ENCODE peak calls at places on chromosomes 2 and 18, in six cellular contexts. One of them, this sample, is unnamed.

GRCh38 chr2:64814007-64814406 is 160.3 kb upstream of the SERTAD2 start:
- DNase-seq in AG08395: no peak
- DNase-seq in AG10803: no peak
- DNase-seq in CD8-positive, alpha-beta T cell: no peak
- DNase-seq in activated T-cell treated with anti-CD3 and anti-CD28 coated beads for 1 hour: no peak
- DNase-seq in HS-27A: no peak
- DNase-seq in this sample: no peak

GRCh38 chr2:239331560-239331959 is 69.3 kb downstream of the HDAC4 start:
- DNase-seq in AG08395: no peak
- DNase-seq in AG10803: no peak
- DNase-seq in CD8-positive, alpha-beta T cell: no peak
- DNase-seq in activated T-cell treated with anti-CD3 and anti-CD28 coated beads for 1 hour: no peak
- DNase-seq in HS-27A: no peak
- DNase-seq in this sample: no peak

GRCh38 chr2:240765007-240765406 is 55.0 kb downstream of the KIF1A start:
- DNase-seq in AG08395: no peak
- DNase-seq in AG10803: no peak
- DNase-seq in CD8-positive, alpha-beta T cell: no peak
- DNase-seq in activated T-cell treated with anti-CD3 and anti-CD28 coated beads for 1 hour: no peak
- DNase-seq in HS-27A: no peak
- DNase-seq in this sample: no peak

GRCh38 chr18:52236134-52236533 is 103.9 kb upstream of the DCC start:
- DNase-seq in AG08395: peak
- DNase-seq in AG10803: peak
- DNase-seq in CD8-positive, alpha-beta T cell: no peak
- DNase-seq in activated T-cell treated with anti-CD3 and anti-CD28 coated beads for 1 hour: no peak
- DNase-seq in HS-27A: no peak
- DNase-seq in this sample: no peak

GRCh38 chr18:51135795-51136194 is 61.7 kb downstream of the MEX3C start:
- DNase-seq in AG08395: no peak
- DNase-seq in AG10803: no peak
- DNase-seq in CD8-positive, alpha-beta T cell: no peak
- DNase-seq in activated T-cell treated with anti-CD3 and anti-CD28 coated beads for 1 hour: no peak
- DNase-seq in HS-27A: no peak
- DNase-seq in this sample: no peak

GRCh38 chr2:212646698-212647097 is 108.1 kb upstream of the ERBB4 start:
- DNase-seq in AG08395: peak
- DNase-seq in AG10803: peak
- DNase-seq in CD8-positive, alpha-beta T cell: no peak
- DNase-seq in activated T-cell treated with anti-CD3 and anti-CD28 coated beads for 1 hour: no peak
- DNase-seq in HS-27A: peak
- DNase-seq in this sample: no peak

GRCh38 chr2:26685312-26685711 is 7.2 kb upstream of the KCNK3 start:
- DNase-seq in AG08395: no peak
- DNase-seq in AG10803: no peak
- DNase-seq in CD8-positive, alpha-beta T cell: no peak
- DNase-seq in activated T-cell treated with anti-CD3 and anti-CD28 coated beads for 1 hour: no peak
- DNase-seq in HS-27A: no peak
- DNase-seq in this sample: no peak

GRCh38 chr2:43519711-43520221 is 76.1 kb downstream of the THADA start:
- DNase-seq in AG08395: peak
- DNase-seq in AG10803: peak
- DNase-seq in CD8-positive, alpha-beta T cell: no peak
- DNase-seq in activated T-cell treated with anti-CD3 and anti-CD28 coated beads for 1 hour: no peak
- DNase-seq in HS-27A: peak
- DNase-seq in this sample: no peak

GRCh38 chr2:46315103-46315890 is 18.1 kb downstream of the EPAS1 start:
- DNase-seq in AG08395: peak
- DNase-seq in AG10803: peak
- DNase-seq in CD8-positive, alpha-beta T cell: no peak
- DNase-seq in activated T-cell treated with anti-CD3 and anti-CD28 coated beads for 1 hour: no peak
- DNase-seq in HS-27A: peak
- DNase-seq in this sample: no peak

This sample was measured in effector CD4-positive, alpha-beta T cell.